ENCODE peak calls at places on chromosomes 3 and 15, in seven cellular contexts. One of them, this sample, is unnamed.

GRCh38 chr15:48360841-48361240 is 29.6 kb downstream of the DUT start:
- DNase-seq in stimulated activated CD4-positive, alpha-beta T cell treated with anti-CD3 and anti-CD28 coated beads, Interleukin-4, amount 100 ng/mL, for 1 hour: no peak
- DNase-seq in Right ventricle myocardium superior: no peak
- DNase-seq in hepatic stellate cell: no peak
- DNase-seq in NCI-H2029 treated with DMSO at 0.1 percent for 48 hours: no peak
- DNase-seq in naive thymus-derived CD8-positive, alpha-beta T cell: no peak
- DNase-seq in choroid plexus epithelial cell: peak; percentile 42
- DNase-seq in this sample: no peak

GRCh38 chr15:85587707-85588441 is 206.9 kb downstream of the KLHL25 start:
- DNase-seq in choroid plexus epithelial cell: peak; percentile 79
- DNase-seq in naive thymus-derived CD8-positive, alpha-beta T cell: no peak
- DNase-seq in Right ventricle myocardium superior: no peak
- DNase-seq in NCI-H2029 treated with DMSO at 0.1 percent for 48 hours: no peak
- DNase-seq in stimulated activated CD4-positive, alpha-beta T cell treated with anti-CD3 and anti-CD28 coated beads, Interleukin-4, amount 100 ng/mL, for 1 hour: no peak
- DNase-seq in hepatic stellate cell: no peak
- DNase-seq in this sample: peak; percentile 56

GRCh38 chr3:186413615-186414415 is 51.8 kb upstream of the DGKG start:
- DNase-seq in hepatic stellate cell: no peak
- DNase-seq in NCI-H2029 treated with DMSO at 0.1 percent for 48 hours: peak; percentile 42
- DNase-seq in choroid plexus epithelial cell: no peak
- DNase-seq in Right ventricle myocardium superior: peak; percentile 72
- DNase-seq in naive thymus-derived CD8-positive, alpha-beta T cell: no peak
- DNase-seq in stimulated activated CD4-positive, alpha-beta T cell treated with anti-CD3 and anti-CD28 coated beads, Interleukin-4, amount 100 ng/mL, for 1 hour: peak; percentile 12
- DNase-seq in this sample: peak; percentile 40

GRCh38 chr15:75646112-75646943 is 1.4 kb upstream of the SNX33 start:
- DNase-seq in NCI-H2029 treated with DMSO at 0.1 percent for 48 hours: no peak
- DNase-seq in stimulated activated CD4-positive, alpha-beta T cell treated with anti-CD3 and anti-CD28 coated beads, Interleukin-4, amount 100 ng/mL, for 1 hour: no peak
- DNase-seq in choroid plexus epithelial cell: no peak
- DNase-seq in Right ventricle myocardium superior: no peak
- DNase-seq in hepatic stellate cell: no peak
- DNase-seq in naive thymus-derived CD8-positive, alpha-beta T cell: no peak
- DNase-seq in this sample: no peak

GRCh38 chr3:63343674-63344073 is 65.6 kb downstream of the SYNPR start:
- DNase-seq in hepatic stellate cell: peak; percentile 71
- DNase-seq in choroid plexus epithelial cell: peak; percentile 98
- DNase-seq in stimulated activated CD4-positive, alpha-beta T cell treated with anti-CD3 and anti-CD28 coated beads, Interleukin-4, amount 100 ng/mL, for 1 hour: peak; percentile 20
- DNase-seq in naive thymus-derived CD8-positive, alpha-beta T cell: no peak
- DNase-seq in Right ventricle myocardium superior: peak; percentile 71
- DNase-seq in NCI-H2029 treated with DMSO at 0.1 percent for 48 hours: peak; percentile 34
- DNase-seq in this sample: peak; percentile 97

GRCh38 chr3:125185758-125186245 is 26.7 kb downstream of the SLC12A8 start:
- DNase-seq in naive thymus-derived CD8-positive, alpha-beta T cell: no peak
- DNase-seq in Right ventricle myocardium superior: no peak
- DNase-seq in NCI-H2029 treated with DMSO at 0.1 percent for 48 hours: no peak
- DNase-seq in hepatic stellate cell: no peak
- DNase-seq in choroid plexus epithelial cell: no peak
- DNase-seq in stimulated activated CD4-positive, alpha-beta T cell treated with anti-CD3 and anti-CD28 coated beads, Interleukin-4, amount 100 ng/mL, for 1 hour: no peak
- DNase-seq in this sample: no peak

GRCh38 chr3:64639022-64639421 is 48.8 kb downstream of the ADAMTS9 start:
- DNase-seq in Right ventricle myocardium superior: no peak
- DNase-seq in stimulated activated CD4-positive, alpha-beta T cell treated with anti-CD3 and anti-CD28 coated beads, Interleukin-4, amount 100 ng/mL, for 1 hour: no peak
- DNase-seq in hepatic stellate cell: no peak
- DNase-seq in NCI-H2029 treated with DMSO at 0.1 percent for 48 hours: no peak
- DNase-seq in naive thymus-derived CD8-positive, alpha-beta T cell: no peak
- DNase-seq in choroid plexus epithelial cell: no peak
- DNase-seq in this sample: no peak

GRCh38 chr3:129665024-129665768 is 58.7 kb upstream of the PLXND1 start:
- DNase-seq in Right ventricle myocardium superior: no peak
- DNase-seq in choroid plexus epithelial cell: peak; percentile 39
- DNase-seq in stimulated activated CD4-positive, alpha-beta T cell treated with anti-CD3 and anti-CD28 coated beads, Interleukin-4, amount 100 ng/mL, for 1 hour: no peak
- DNase-seq in NCI-H2029 treated with DMSO at 0.1 percent for 48 hours: no peak
- DNase-seq in naive thymus-derived CD8-positive, alpha-beta T cell: no peak
- DNase-seq in hepatic stellate cell: peak; percentile 13
- DNase-seq in this sample: peak; percentile 69

GRCh38 chr3:10198761-10199688 is 34.3 kb downstream of the IRAK2 start:
- DNase-seq in NCI-H2029 treated with DMSO at 0.1 percent for 48 hours: no peak
- DNase-seq in stimulated activated CD4-positive, alpha-beta T cell treated with anti-CD3 and anti-CD28 coated beads, Interleukin-4, amount 100 ng/mL, for 1 hour: peak; percentile 63
- DNase-seq in hepatic stellate cell: no peak
- DNase-seq in Right ventricle myocardium superior: no peak
- DNase-seq in choroid plexus epithelial cell: peak; percentile 79
- DNase-seq in naive thymus-derived CD8-positive, alpha-beta T cell: peak; percentile 26
- DNase-seq in this sample: peak; percentile 37

GRCh38 chr15:67794832-67795574 is 30.3 kb upstream of the SKOR1 start:
- DNase-seq in hepatic stellate cell: no peak
- DNase-seq in naive thymus-derived CD8-positive, alpha-beta T cell: no peak
- DNase-seq in NCI-H2029 treated with DMSO at 0.1 percent for 48 hours: no peak
- DNase-seq in stimulated activated CD4-positive, alpha-beta T cell treated with anti-CD3 and anti-CD28 coated beads, Interleukin-4, amount 100 ng/mL, for 1 hour: peak; percentile 60
- DNase-seq in Right ventricle myocardium superior: no peak
- DNase-seq in choroid plexus epithelial cell: no peak
- DNase-seq in this sample: no peak

GRCh38 chr15:59528965-59529402 is 82.6 kb upstream of the GCNT3 start:
- DNase-seq in hepatic stellate cell: peak; percentile 73
- DNase-seq in NCI-H2029 treated with DMSO at 0.1 percent for 48 hours: peak; percentile 17
- DNase-seq in naive thymus-derived CD8-positive, alpha-beta T cell: peak; percentile 54
- DNase-seq in choroid plexus epithelial cell: peak; percentile 87
- DNase-seq in Right ventricle myocardium superior: peak; percentile 74
- DNase-seq in stimulated activated CD4-positive, alpha-beta T cell treated with anti-CD3 and anti-CD28 coated beads, Interleukin-4, amount 100 ng/mL, for 1 hour: peak; percentile 54
- DNase-seq in this sample: peak; percentile 95

GRCh38 chr15:70835415-70835814 is 18.5 kb downstream of the LARP6 start:
- DNase-seq in naive thymus-derived CD8-positive, alpha-beta T cell: no peak
- DNase-seq in hepatic stellate cell: no peak
- DNase-seq in NCI-H2029 treated with DMSO at 0.1 percent for 48 hours: no peak
- DNase-seq in stimulated activated CD4-positive, alpha-beta T cell treated with anti-CD3 and anti-CD28 coated beads, Interleukin-4, amount 100 ng/mL, for 1 hour: no peak
- DNase-seq in Right ventricle myocardium superior: peak; percentile 93
- DNase-seq in choroid plexus epithelial cell: no peak
- DNase-seq in this sample: no peak

GRCh38 chr3:52190294-52190841 is 7.6 kb upstream of the ALAS1 start:
- DNase-seq in hepatic stellate cell: peak; percentile 53
- DNase-seq in choroid plexus epithelial cell: peak; percentile 31
- DNase-seq in Right ventricle myocardium superior: peak; percentile 58
- DNase-seq in NCI-H2029 treated with DMSO at 0.1 percent for 48 hours: no peak
- DNase-seq in stimulated activated CD4-positive, alpha-beta T cell treated with anti-CD3 and anti-CD28 coated beads, Interleukin-4, amount 100 ng/mL, for 1 hour: no peak
- DNase-seq in naive thymus-derived CD8-positive, alpha-beta T cell: no peak
- DNase-seq in this sample: peak; percentile 25

GRCh38 chr3:192039593-192039992 is 578.6 kb downstream of the PYDC2 start:
- DNase-seq in NCI-H2029 treated with DMSO at 0.1 percent for 48 hours: no peak
- DNase-seq in stimulated activated CD4-positive, alpha-beta T cell treated with anti-CD3 and anti-CD28 coated beads, Interleukin-4, amount 100 ng/mL, for 1 hour: no peak
- DNase-seq in Right ventricle myocardium superior: no peak
- DNase-seq in naive thymus-derived CD8-positive, alpha-beta T cell: no peak
- DNase-seq in hepatic stellate cell: no peak
- DNase-seq in choroid plexus epithelial cell: no peak
- DNase-seq in this sample: no peak

GRCh38 chr3:51375571-51375970 is 9.5 kb upstream of the MANF start:
- DNase-seq in naive thymus-derived CD8-positive, alpha-beta T cell: no peak
- DNase-seq in NCI-H2029 treated with DMSO at 0.1 percent for 48 hours: no peak
- DNase-seq in stimulated activated CD4-positive, alpha-beta T cell treated with anti-CD3 and anti-CD28 coated beads, Interleukin-4, amount 100 ng/mL, for 1 hour: no peak
- DNase-seq in hepatic stellate cell: no peak
- DNase-seq in choroid plexus epithelial cell: no peak
- DNase-seq in Right ventricle myocardium superior: no peak
- DNase-seq in this sample: no peak

GRCh38 chr15:84605225-84605882 is 4.5 kb downstream of the ZSCAN2 start:
- DNase-seq in naive thymus-derived CD8-positive, alpha-beta T cell: no peak
- DNase-seq in stimulated activated CD4-positive, alpha-beta T cell treated with anti-CD3 and anti-CD28 coated beads, Interleukin-4, amount 100 ng/mL, for 1 hour: no peak
- DNase-seq in NCI-H2029 treated with DMSO at 0.1 percent for 48 hours: no peak
- DNase-seq in Right ventricle myocardium superior: no peak
- DNase-seq in hepatic stellate cell: no peak
- DNase-seq in choroid plexus epithelial cell: no peak
- DNase-seq in this sample: no peak

GRCh38 chr15:89378699-89379422 is 44.2 kb upstream of the POLG start:
- DNase-seq in Right ventricle myocardium superior: no peak
- DNase-seq in naive thymus-derived CD8-positive, alpha-beta T cell: peak; percentile 25
- DNase-seq in stimulated activated CD4-positive, alpha-beta T cell treated with anti-CD3 and anti-CD28 coated beads, Interleukin-4, amount 100 ng/mL, for 1 hour: no peak
- DNase-seq in choroid plexus epithelial cell: no peak
- DNase-seq in hepatic stellate cell: no peak
- DNase-seq in NCI-H2029 treated with DMSO at 0.1 percent for 48 hours: no peak
- DNase-seq in this sample: no peak

GRCh38 chr3:190701096-190701532 is 161.4 kb downstream of the GMNC start:
- DNase-seq in naive thymus-derived CD8-positive, alpha-beta T cell: no peak
- DNase-seq in stimulated activated CD4-positive, alpha-beta T cell treated with anti-CD3 and anti-CD28 coated beads, Interleukin-4, amount 100 ng/mL, for 1 hour: no peak
- DNase-seq in choroid plexus epithelial cell: peak; percentile 62
- DNase-seq in hepatic stellate cell: no peak
- DNase-seq in NCI-H2029 treated with DMSO at 0.1 percent for 48 hours: no peak
- DNase-seq in Right ventricle myocardium superior: no peak
- DNase-seq in this sample: peak; percentile 89

GRCh38 chr15:79475312-79475711 is 43.2 kb downstream of the MINAR1 start:
- DNase-seq in stimulated activated CD4-positive, alpha-beta T cell treated with anti-CD3 and anti-CD28 coated beads, Interleukin-4, amount 100 ng/mL, for 1 hour: no peak
- DNase-seq in hepatic stellate cell: no peak
- DNase-seq in choroid plexus epithelial cell: peak; percentile 25
- DNase-seq in NCI-H2029 treated with DMSO at 0.1 percent for 48 hours: no peak
- DNase-seq in Right ventricle myocardium superior: no peak
- DNase-seq in naive thymus-derived CD8-positive, alpha-beta T cell: no peak
- DNase-seq in this sample: peak; percentile 35

GRCh38 chr15:68781766-68782588 is 38.7 kb downstream of the ANP32A start:
- DNase-seq in choroid plexus epithelial cell: no peak
- DNase-seq in naive thymus-derived CD8-positive, alpha-beta T cell: no peak
- DNase-seq in NCI-H2029 treated with DMSO at 0.1 percent for 48 hours: no peak
- DNase-seq in Right ventricle myocardium superior: peak; percentile 83
- DNase-seq in stimulated activated CD4-positive, alpha-beta T cell treated with anti-CD3 and anti-CD28 coated beads, Interleukin-4, amount 100 ng/mL, for 1 hour: no peak
- DNase-seq in hepatic stellate cell: no peak
- DNase-seq in this sample: no peak

GRCh38 chr15:36428102-36428845 is 151.2 kb upstream of the CDIN1 start:
- DNase-seq in NCI-H2029 treated with DMSO at 0.1 percent for 48 hours: no peak
- DNase-seq in stimulated activated CD4-positive, alpha-beta T cell treated with anti-CD3 and anti-CD28 coated beads, Interleukin-4, amount 100 ng/mL, for 1 hour: no peak
- DNase-seq in hepatic stellate cell: peak; percentile 61
- DNase-seq in naive thymus-derived CD8-positive, alpha-beta T cell: no peak
- DNase-seq in choroid plexus epithelial cell: peak; percentile 96
- DNase-seq in Right ventricle myocardium superior: no peak
- DNase-seq in this sample: peak; percentile 95

This sample was measured in adipocyte.